ENCODE peak calls at places on chromosomes 7 and 10, in eight cellular contexts. P is cardiac fibroblast, W is SK-N-SH, Z is spleen, K is heart left ventricle, U is AG10803, Y is fibroblast of lung, V is astrocyte of the spinal cord. G is an unnamed sample.
A peak's percentile ranks its signal among the peaks of the same experiment; 100 is the strongest.

GRCh38 chr10:55091691-55092328 is 290.8 kb upstream of the PCDH15 start:
- DNase-seq in K (no peak), W (peak; percentile 6), P (peak; percentile 17), Y (no peak), U (peak; percentile 3), V (peak; percentile 2), Z (no peak), G (peak; percentile 6)

GRCh38 chr7:2138146-2138765 is 94.5 kb downstream of the MAD1L1 start:
- DNase-seq in Y (no peak), P (no peak), K (no peak), U (no peak), V (no peak), W (peak; percentile 85), Z (peak; percentile 88), G (no peak)

GRCh38 chr10:30432631-30433285 is 1.2 kb upstream of the MAP3K8 start:
- DNase-seq in K (peak; percentile 55), U (no peak), V (no peak), W (no peak), P (no peak), Y (no peak), Z (peak; percentile 82), G (no peak)

GRCh38 chr10:132539431-132539839 is 1.8 kb downstream of the INPP5A start:
- DNase-seq in Y (peak; percentile 20), W (no peak), K (peak; percentile 62), U (no peak), P (no peak), Z (peak; percentile 86), V (no peak), G (no peak)

GRCh38 chr7:66886152-66886551 is 34.9 kb upstream of the TMEM248 start:
- DNase-seq in U (peak; percentile 5), V (no peak), K (no peak), W (no peak), P (no peak), Y (no peak), Z (no peak), G (peak; percentile 57)

GRCh38 chr10:48700493-48700892 is 15.8 kb downstream of the WDFY4 start:
- DNase-seq in K (no peak), Z (no peak), Y (no peak), W (no peak), V (no peak), U (no peak), P (no peak), G (no peak)

GRCh38 chr7:44288811-44289340 is 36.5 kb downstream of the CAMK2B start:
- DNase-seq in K (peak; percentile 22), U (no peak), Z (peak; percentile 62), Y (no peak), V (no peak), W (peak; percentile 32), P (no peak), G (no peak)

GRCh38 chr7:150413640-150414081 is 34.5 kb downstream of the ZNF775 start:
- DNase-seq in Y (peak; percentile 44), W (peak; percentile 20), P (no peak), Z (no peak), U (no peak), V (no peak), K (no peak), G (no peak)

GRCh38 chr7:94289071-94289470 is 105.6 kb upstream of the COL1A2 start:
- DNase-seq in U (peak; percentile 90), W (peak; percentile 68), Z (no peak), V (peak; percentile 90), P (peak; percentile 93), Y (peak; percentile 87), K (peak; percentile 52), G (peak; percentile 90)

GRCh38 chr10:24998044-24998443 is 17.9 kb downstream of the ENKUR start:
- DNase-seq in U (no peak), P (no peak), Z (no peak), W (no peak), V (no peak), K (no peak), Y (no peak), G (no peak)

GRCh38 chr7:151381333-151382078 is 28.3 kb downstream of the WDR86 start:
- DNase-seq in Y (no peak), K (no peak), P (no peak), U (no peak), Z (peak; percentile 81), V (no peak), W (peak; percentile 77), G (no peak)

GRCh38 chr10:63935705-63936104 is 414.5 kb downstream of the REEP3 start:
- DNase-seq in Z (no peak), P (peak; percentile 3), U (no peak), Y (no peak), V (no peak), W (no peak), K (no peak), G (no peak)

GRCh38 chr7:100983451-100984187 is 14.3 kb downstream of the MUC12 start:
- DNase-seq in P (peak; percentile 56), Y (peak; percentile 60), K (no peak), U (peak; percentile 89), V (no peak), W (no peak), Z (peak; percentile 11), G (peak; percentile 40)

DNA sequence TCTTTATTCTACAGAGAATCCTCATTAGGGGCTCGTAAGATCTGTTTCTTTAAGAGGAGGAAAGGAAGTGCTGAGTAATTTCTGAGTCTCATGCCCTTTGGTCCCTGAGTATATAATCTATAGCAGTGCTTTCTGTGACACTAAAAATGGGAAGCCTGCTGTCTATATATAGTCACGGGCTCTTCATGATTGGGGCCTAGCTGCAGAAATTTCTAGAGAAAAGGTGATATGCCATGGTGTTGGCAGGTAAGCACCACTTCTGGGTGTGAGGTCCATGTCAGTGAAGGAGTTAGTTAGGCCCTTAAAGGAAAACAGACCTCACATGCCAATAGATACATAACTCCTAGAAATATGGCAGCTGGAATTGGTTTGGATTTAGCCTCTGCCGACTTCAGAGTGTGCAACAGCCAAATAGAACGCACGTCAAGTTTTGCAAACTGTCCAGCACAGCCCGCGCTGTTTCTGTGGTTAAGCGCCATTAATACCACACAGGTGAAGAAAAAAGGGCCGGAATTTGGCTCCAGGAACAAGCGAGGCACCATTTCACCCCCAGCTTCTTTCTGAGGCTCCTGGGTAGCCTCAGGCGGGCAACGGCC is 123.2 kb downstream of the TACC2 start:
- DNase-seq in Z (no peak), Y (no peak), U (peak; percentile 53), W (no peak), P (peak; percentile 32), V (peak; percentile 52), K (no peak), G (peak; percentile 62)
- H3K4me3 ChIP-seq in Z (peak overlapping the region; percentile 33), Y (peak overlapping the region; percentile 53), U (peak overlapping the region; percentile 58), W (peak overlapping the region; percentile 82), P (peak overlapping the region; percentile 71), V (peak overlapping the region; percentile 35), K (peak overlapping the region; percentile 81), G (peak overlapping the region; percentile 42)

GRCh38 chr7:157762824-157763223 is 426.0 kb downstream of the DNAJB6 start:
- DNase-seq in U (no peak), P (no peak), K (no peak), Z (peak; percentile 61), V (no peak), W (no peak), Y (no peak), G (no peak)

GRCh38 chr7:157758468-157759245 is 421.9 kb downstream of the DNAJB6 start:
- DNase-seq in Y (no peak), P (no peak), V (no peak), Z (no peak), U (no peak), W (no peak), K (no peak), G (no peak)

GRCh38 chr7:157757776-157758467 is 421.1 kb downstream of the DNAJB6 start:
- DNase-seq in Y (no peak), U (no peak), W (no peak), V (no peak), Z (no peak), K (no peak), P (no peak), G (no peak)

GRCh38 chr7:157759246-157759805 is 422.5 kb downstream of the DNAJB6 start:
- DNase-seq in Z (peak; percentile 58), U (no peak), P (no peak), V (no peak), W (no peak), K (no peak), Y (no peak), G (no peak)

GRCh38 chr7:157760004-157760730 is 423.4 kb downstream of the DNAJB6 start:
- DNase-seq in P (no peak), U (no peak), Y (no peak), V (no peak), W (peak; percentile 70), K (no peak), Z (peak; percentile 56), G (peak; percentile 2)
- TF ChIP-seq CTCF in P (no peak), U (no peak), Y (no peak), V (no peak), W (no peak), K (no peak), Z (no peak), G (no peak)

GRCh38 chr7:51124321-51124720 is 192.3 kb downstream of the COBL start:
- DNase-seq in U (no peak), P (no peak), Y (no peak), W (no peak), Z (no peak), K (no peak), V (no peak), G (no peak)

GRCh38 chr7:51121036-51121780 is 195.4 kb downstream of the COBL start:
- DNase-seq in K (no peak), W (no peak), P (no peak), U (no peak), Z (no peak), V (no peak), Y (peak; percentile 22), G (no peak)

GRCh38 chr7:51121945-51122425 is 194.6 kb downstream of the COBL start:
- DNase-seq in V (no peak), Y (peak; percentile 2), Z (no peak), P (peak; percentile 16), K (peak; percentile 70), U (no peak), W (no peak), G (no peak)

GRCh38 chr7:51126324-51126723 is 190.3 kb downstream of the COBL start:
- DNase-seq in U (no peak), Y (no peak), P (no peak), K (no peak), V (no peak), W (no peak), Z (no peak), G (peak; percentile 7)

GRCh38 chr7:51123322-51124021 is 193.1 kb downstream of the COBL start:
- DNase-seq in Z (no peak), P (peak; percentile 69), K (peak; percentile 36), W (no peak), U (peak; percentile 92), V (peak; percentile 76), Y (peak; percentile 89), G (peak; percentile 97)
- H3K4me3 ChIP-seq in Z (no peak overlapping the region), P (no peak overlapping the region), K (no peak overlapping the region), W (no peak overlapping the region), U (no peak overlapping the region), V (no peak overlapping the region), Y (no peak overlapping the region), G (no peak overlapping the region)

GRCh38 chr10:34017281-34017680 is 682.8 kb upstream of the NRP1 start:
- DNase-seq in Z (no peak), U (no peak), K (no peak), Y (no peak), W (no peak), P (no peak), V (no peak), G (no peak)
- TF ChIP-seq CTCF in Z (no peak), U (no peak), K (no peak), Y (no peak), W (peak; percentile 17), P (peak; percentile 9), V (no peak), G (no peak)

GRCh38 chr7:123241809-123242208 is 42.0 kb upstream of the SLC13A1 start:
- DNase-seq in Y (no peak), U (no peak), P (no peak), W (peak; percentile 38), K (no peak), Z (no peak), V (no peak), G (no peak)
- H3K4me3 ChIP-seq in Y (no peak overlapping the region), U (no peak overlapping the region), P (no peak overlapping the region), W (no peak overlapping the region), K (no peak overlapping the region), Z (no peak overlapping the region), V (no peak overlapping the region), G (no peak overlapping the region)

G was measured in fibroblast of mammary gland.